ENCODE peak calls at places on chromosomes 16 and 17, in four cellular contexts. Y, K, U and D are unnamed samples. For H3K9me3, the result is how much of the 10 kb centered on the place peaks cover.

GRCh38 chr17:67221062-67221998 is 23.7 kb downstream of the HELZ start:
- DNase-seq in U (peak), K (no peak), Y (no peak), D (no peak)

GRCh38 chr16:46731691-46732555 is 16.2 kb downstream of the MYLK3 start:
- DNase-seq in U (no peak), Y (no peak), K (no peak), D (no peak)

GRCh38 chr17:77214743-77215142 is 74.0 kb downstream of the SEC14L1 start:
- DNase-seq in Y (peak), K (peak), U (peak), D (no peak)

GRCh38 chr16:51374346-51374745 is 223.3 kb upstream of the SALL1 start:
- DNase-seq in Y (no peak), K (no peak), U (no peak), D (no peak)

GRCh38 chr17:57211543-57211942 is 44.8 kb upstream of the MSI2 start:
- DNase-seq in Y (no peak), U (no peak), K (no peak), D (no peak)

GRCh38 chr17:29659155-29659554 is 36.4 kb upstream of the CORO6 start:
- DNase-seq in Y (no peak), U (no peak), K (no peak), D (no peak)

GRCh38 chr17:61405047-61405685 is 5.5 kb downstream of the TBX2 start:
- DNase-seq in U (no peak), Y (no peak), K (no peak), D (no peak)

GRCh38 chr16:14562691-14563491 is 67.2 kb downstream of the PARN start:
- DNase-seq in K (peak), Y (peak), U (no peak), D (no peak)

GRCh38 chr17:44859701-44860100 is 12.0 kb downstream of the HIGD1B start:
- DNase-seq in Y (no peak), K (no peak), U (no peak), D (no peak)

GRCh38 chr17:72284806-72285205 is 164.0 kb downstream of the SOX9 start:
- DNase-seq in Y (no peak), U (no peak), K (no peak), D (no peak)

GRCh38 chr16:59633996-59634579 is 900.0 kb upstream of the GOT2 start:
- DNase-seq in Y (no peak), U (no peak), K (no peak), D (no peak)

GRCh38 chr17:11935734-11936406 is 61.4 kb downstream of the ZNF18 start:
- DNase-seq in Y (peak), U (peak), K (no peak), D (no peak)

GRCh38 chr16:85485379-85485778 is 127.7 kb upstream of the GSE1 start:
- DNase-seq in U (no peak), K (no peak), Y (no peak), D (no peak)

GRCh38 chr17:14942511-14943185 is 322.5 kb downstream of the PMP22 start:
- DNase-seq in K (no peak), U (peak), Y (no peak), D (no peak)

GRCh38 chr17:79970576-79971068 is 65.0 kb downstream of the TBC1D16 start:
- DNase-seq in Y (peak), U (peak), K (peak), D (no peak)

DNA sequence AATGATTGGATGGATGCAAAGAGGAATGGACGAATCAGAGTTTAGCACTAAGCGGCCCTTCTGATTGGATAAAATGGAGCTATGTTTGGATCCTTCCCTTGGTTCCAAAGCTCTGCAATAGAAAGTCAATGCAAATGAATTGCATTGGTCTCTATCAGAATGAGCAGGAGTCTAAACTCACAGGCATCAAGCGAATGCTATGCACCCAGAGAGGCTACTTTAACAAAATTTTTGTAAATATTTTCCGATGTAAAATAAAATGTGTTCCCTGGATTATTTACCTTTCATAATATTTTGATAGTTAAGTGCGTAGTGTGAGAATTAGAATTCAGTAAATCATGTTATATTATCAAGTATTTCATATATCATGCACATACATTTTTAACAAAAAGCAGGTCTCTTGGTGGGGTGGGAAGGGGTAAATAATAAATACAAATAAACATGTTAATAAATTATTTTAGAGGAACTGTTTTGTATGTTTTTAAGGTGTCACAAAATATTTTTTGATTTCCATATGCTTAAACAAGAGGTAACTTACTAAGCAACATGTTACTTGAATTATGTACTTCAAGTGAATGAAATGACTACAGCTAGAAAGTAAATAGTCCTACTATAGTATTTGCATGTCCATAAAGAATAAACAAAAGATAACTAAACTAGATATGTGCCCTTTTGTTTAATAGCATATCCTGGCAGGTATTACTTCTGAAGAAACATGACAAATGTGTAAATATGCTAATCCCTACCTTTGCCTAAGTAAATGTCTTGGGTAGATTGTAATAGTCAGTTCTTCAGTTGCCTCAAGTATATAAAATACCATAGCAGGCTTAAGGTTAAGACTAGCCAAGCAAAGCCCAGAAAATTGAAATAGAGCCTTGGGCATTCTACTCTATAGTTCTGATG is 4.4 kb upstream of the UNK start:
- DNase-seq in U (no peak), K (no peak), Y (no peak), D (no peak)
- TF ChIP-seq POLR2A in U (no peak), K (no peak), Y (no peak), D (no peak)

GRCh38 chr16:89395150-89396142 is 94.9 kb downstream of the ANKRD11 start:
- DNase-seq in U (no peak), K (peak), Y (peak), D (no peak)
- TF ChIP-seq POLR2AphosphoS5 in U (no peak), K (peak), Y (peak), D (peak)

GRCh38 chr16:10343124-10343760 is 42.6 kb upstream of the ATF7IP2 start:
- DNase-seq in U (peak), K (no peak), Y (no peak), D (no peak)

GRCh38 chr16:10338426-10338825 is 47.4 kb upstream of the ATF7IP2 start:
- DNase-seq in K (no peak), Y (no peak), U (no peak), D (no peak)

GRCh38 chr16:10345629-10346028 is 40.2 kb upstream of the ATF7IP2 start:
- DNase-seq in U (no peak), Y (no peak), K (no peak), D (no peak)

GRCh38 chr16:10335681-10336080 is 50.2 kb upstream of the ATF7IP2 start:
- DNase-seq in Y (no peak), U (no peak), K (no peak), D (no peak)

GRCh38 chr16:10339777-10340752 is 45.8 kb upstream of the ATF7IP2 start:
- DNase-seq in U (no peak), Y (no peak), K (no peak), D (no peak)
- H3K9me3 ChIP-seq in U (under half), Y (under half), K (under half), D (under half)

GRCh38 chr16:1319041-1319440 is 9.6 kb downstream of the UBE2I start:
- DNase-seq in U (no peak), Y (no peak), K (no peak), D (no peak)
- TF ChIP-seq POLR2A in U (no peak), Y (no peak), K (no peak), D (no peak)

DNA sequence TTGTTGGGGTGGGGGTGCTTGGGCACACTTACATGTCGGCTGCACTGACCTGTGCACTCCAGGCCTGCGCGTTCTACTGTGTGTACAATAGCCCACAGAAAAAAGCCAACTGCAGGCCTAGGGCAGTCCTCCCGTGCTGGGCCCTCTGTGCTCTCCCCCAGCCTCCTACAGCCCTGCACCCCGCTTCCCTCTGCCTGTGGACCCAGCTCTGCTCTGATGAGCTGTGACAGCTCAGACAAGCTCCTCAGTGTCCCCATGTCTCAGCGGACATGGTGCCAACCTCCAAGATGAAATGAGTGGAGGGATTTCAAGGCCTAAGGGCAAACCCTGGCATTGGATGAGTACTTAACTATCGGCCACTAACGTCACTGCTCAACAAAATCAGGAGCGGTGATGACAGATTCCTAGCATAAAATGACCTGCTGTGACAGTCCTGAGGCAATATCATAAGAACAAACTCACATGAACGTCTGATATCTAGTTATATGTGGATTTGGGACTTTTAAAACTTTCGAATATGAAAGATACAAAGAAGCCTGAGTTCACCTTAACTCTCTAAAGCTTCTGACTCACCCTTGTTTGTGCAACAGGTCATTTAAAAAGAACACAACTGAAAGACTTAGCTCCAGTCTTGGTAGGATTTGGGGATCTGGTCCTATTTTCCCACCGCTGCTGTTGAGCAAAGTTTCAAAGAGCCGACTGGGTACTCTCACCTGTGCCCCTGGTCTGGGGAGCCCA is 34.7 kb downstream of the CCDC57 start:
- DNase-seq in K (no peak), U (no peak), Y (no peak), D (no peak)
- TF ChIP-seq POLR2AphosphoS5 in K (no peak), U (no peak), Y (no peak), D (no peak)

DNA sequence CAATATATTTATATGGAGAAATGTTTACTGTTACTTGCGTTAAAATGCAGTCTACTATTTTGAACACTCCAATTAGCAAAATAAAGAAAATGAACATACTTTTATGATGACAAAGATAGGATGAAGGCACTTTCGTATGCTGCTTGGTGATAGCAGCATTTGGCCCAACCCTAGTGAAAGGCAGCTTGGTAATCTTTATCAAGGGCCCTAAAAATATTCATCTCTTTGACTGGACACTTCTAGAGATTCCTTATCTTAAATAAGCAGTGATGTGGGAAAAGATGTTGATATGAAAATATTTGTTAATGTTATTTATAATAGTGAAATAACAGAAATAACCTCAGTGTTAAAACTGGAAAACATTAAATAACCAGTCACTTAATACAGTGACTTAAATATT is 79.4 kb downstream of the NF1 start:
- DNase-seq in K (no peak), Y (no peak), U (no peak), D (no peak)
- H3K9me3 ChIP-seq in K (under half), Y (under half), U (under half), D (under half)

DNA sequence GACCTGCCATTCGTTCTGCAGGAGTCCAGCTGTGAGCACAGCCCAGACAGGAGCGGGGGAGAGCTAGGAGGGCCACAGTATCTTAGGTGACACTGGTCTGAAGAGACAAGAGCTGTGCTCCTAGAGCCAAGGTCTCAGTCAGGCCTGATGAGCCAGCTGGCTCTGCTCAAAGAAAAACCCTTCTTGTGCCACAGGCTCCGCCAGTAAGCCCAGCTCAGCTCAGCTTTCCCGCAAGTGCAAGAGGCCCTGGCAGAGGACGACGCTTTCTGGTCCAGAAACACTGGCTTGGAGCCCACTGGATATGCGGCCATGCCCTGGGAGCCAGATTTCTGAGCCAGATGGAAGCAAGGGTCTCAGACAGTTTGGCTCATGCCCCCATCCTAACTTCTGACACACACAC is 23.9 kb downstream of the PEMT start:
- DNase-seq in U (no peak), Y (no peak), K (peak), D (no peak)
- TF ChIP-seq POLR2A in U (no peak), Y (no peak), K (no peak), D (no peak)

GRCh38 chr16:72844225-72844920 is 203.6 kb downstream of the ZFHX3 start:
- DNase-seq in Y (no peak), K (no peak), U (no peak), D (no peak)

GRCh38 chr16:72846594-72846993 is 201.3 kb downstream of the ZFHX3 start:
- DNase-seq in U (no peak), Y (no peak), K (no peak), D (no peak)

GRCh38 chr16:72848045-72848410 is 199.9 kb downstream of the ZFHX3 start:
- DNase-seq in U (no peak), Y (no peak), K (no peak), D (no peak)

GRCh38 chr16:72847187-72848044 is 200.5 kb downstream of the ZFHX3 start:
- DNase-seq in U (no peak), K (no peak), Y (no peak), D (no peak)

GRCh38 chr16:72845322-72846020 is 202.5 kb downstream of the ZFHX3 start:
- DNase-seq in Y (no peak), U (no peak), K (no peak), D (no peak)
- TF ChIP-seq POLR2AphosphoS5 in Y (no peak), U (no peak), K (no peak), D (no peak)

DNA sequence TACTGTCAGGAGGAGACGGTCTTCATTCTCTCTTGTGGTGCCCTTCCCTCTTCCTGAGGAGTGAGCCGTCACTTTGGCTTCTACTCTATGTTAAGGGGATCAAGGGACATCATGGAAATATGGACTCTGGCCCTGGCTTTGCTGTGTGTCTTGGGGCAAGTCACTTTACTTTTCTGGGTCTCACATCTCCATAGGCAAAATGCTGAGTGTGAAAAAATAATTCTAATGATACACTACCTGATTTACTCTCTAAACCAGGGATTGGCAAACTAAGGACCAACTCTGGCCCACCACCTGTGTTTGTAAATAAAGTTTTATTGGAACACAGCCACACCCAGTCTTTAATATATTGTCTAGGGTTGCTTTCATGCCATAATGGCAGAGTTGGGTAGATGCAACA is 548.7 kb upstream of the CDH5 start:
- DNase-seq in U (no peak), Y (no peak), K (no peak), D (no peak)
- H3K9me3 ChIP-seq in U (under half), Y (under half), K (under half), D (under half)

DNA sequence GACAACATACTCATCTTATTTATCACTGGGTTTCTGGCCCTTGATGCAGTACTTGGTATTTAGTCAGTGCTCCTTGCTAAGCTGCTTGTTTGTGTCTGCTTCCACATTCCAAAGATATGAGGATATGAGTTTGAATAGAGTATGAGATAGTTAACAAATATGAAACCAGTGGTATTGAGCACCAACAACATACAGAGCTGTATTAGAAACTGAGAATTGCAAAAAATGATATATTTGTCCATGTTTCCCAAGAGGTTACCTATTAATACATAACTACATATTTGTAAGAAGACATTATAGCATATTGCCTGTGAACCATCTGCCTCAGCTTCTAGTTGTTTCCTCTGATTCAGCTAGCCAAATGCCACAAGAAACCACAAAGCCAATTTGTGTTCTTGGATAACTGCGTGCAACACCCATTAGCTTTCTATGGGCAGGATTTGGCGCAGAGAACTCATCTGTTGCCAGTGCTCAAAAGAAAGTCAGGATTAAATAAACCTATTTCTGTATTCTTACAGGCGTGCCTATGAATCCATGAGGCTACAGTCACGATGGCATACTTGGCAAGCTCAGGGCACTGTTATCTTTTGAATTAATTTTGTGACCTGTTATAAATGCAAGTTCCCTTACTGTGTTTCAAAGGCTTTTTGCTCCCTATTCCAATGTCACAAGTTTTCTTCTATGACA is 194.5 kb downstream of the MAP2K6 start:
- DNase-seq in K (no peak), Y (no peak), U (no peak), D (no peak)
- TF ChIP-seq POLR2A in K (no peak), Y (no peak), U (no peak), D (no peak)